ENCODE peak calls at places on chromosomes 3 and 15, in nine cellular contexts. B, O, P, Q, Y, W, M, V and E are unnamed samples.

GRCh38 chr3:43473228-43473627 is 148.6 kb downstream of the ANO10 start:
- ATAC-seq in W (no peak), M (no peak), Y (no peak), P (no peak), Q (no peak), V (no peak), B (no peak), O (no peak), E (no peak)

GRCh38 chr15:57235865-57236264 is 140.4 kb upstream of the CGNL1 start:
- ATAC-seq in B (no peak), P (peak; percentile 57), Y (no peak), W (no peak), M (peak; percentile 77), O (no peak), V (no peak), Q (no peak), E (no peak)

GRCh38 chr15:74060251-74060650 is 22.1 kb downstream of the GOLGA6A start:
- ATAC-seq in O (no peak), Y (no peak), M (no peak), V (no peak), B (no peak), W (no peak), P (no peak), Q (no peak), E (no peak)

GRCh38 chr3:156349111-156349510 is 205.8 kb downstream of the SSR3 start:
- ATAC-seq in V (no peak), O (no peak), Q (no peak), P (no peak), M (no peak), B (no peak), W (no peak), Y (peak; percentile 53), E (no peak)

GRCh38 chr3:77251136-77251535 is 211.2 kb downstream of the ROBO2 start:
- ATAC-seq in B (no peak), Q (no peak), W (no peak), Y (no peak), P (no peak), M (no peak), O (no peak), V (no peak), E (no peak)

GRCh38 chr3:109275702-109276293 is 40.5 kb downstream of the DPPA2 start:
- ATAC-seq in P (peak; percentile 70), Q (no peak), W (no peak), M (peak; percentile 81), V (peak; percentile 31), B (peak; percentile 84), O (no peak), Y (peak; percentile 97), E (no peak)

GRCh38 chr3:71447197-71447596 is 136.3 kb downstream of the FOXP1 start:
- ATAC-seq in B (no peak), W (no peak), Q (peak; percentile 92), V (no peak), P (no peak), O (no peak), M (no peak), Y (peak; percentile 82), E (no peak)

GRCh38 chr15:49331951-49332350 is 91.1 kb upstream of the FGF7 start:
- ATAC-seq in W (no peak), M (no peak), V (no peak), Y (no peak), P (peak; percentile 40), B (no peak), O (no peak), Q (no peak), E (no peak)

GRCh38 chr3:18609184-18609583 is 184.0 kb upstream of the SATB1 start:
- ATAC-seq in W (no peak), V (no peak), Q (no peak), Y (peak; percentile 21), P (no peak), B (no peak), O (no peak), M (no peak), E (no peak)

GRCh38 chr15:81256916-81257315 is 60.2 kb downstream of the IL16 start:
- ATAC-seq in O (no peak), M (peak; percentile 46), W (peak; percentile 56), B (peak; percentile 68), Q (no peak), P (peak; percentile 81), Y (peak; percentile 47), V (no peak), E (no peak)

GRCh38 chr3:150351398-150351797 is 56.7 kb upstream of the TSC22D2 start:
- ATAC-seq in O (no peak), P (no peak), M (no peak), Y (no peak), V (no peak), B (no peak), W (no peak), Q (no peak), E (no peak)

GRCh38 chr3:187976361-187976900 is 177.5 kb upstream of the LPP start:
- ATAC-seq in P (no peak), V (no peak), B (no peak), O (no peak), M (no peak), Q (no peak), Y (no peak), W (no peak), E (no peak)

GRCh38 chr15:66588537-66588936 is 22.7 kb upstream of the LCTL start:
- ATAC-seq in Y (no peak), W (no peak), B (peak; percentile 79), M (peak; percentile 79), P (no peak), Q (no peak), O (no peak), V (peak; percentile 84), E (no peak)

GRCh38 chr15:99187886-99188285 is 61.5 kb downstream of the TTC23 start:
- ATAC-seq in W (no peak), M (no peak), V (no peak), Q (no peak), P (no peak), B (no peak), Y (no peak), O (no peak), E (no peak)

GRCh38 chr15:25838871-25839195 is 24.3 kb downstream of the ATP10A start:
- ATAC-seq in O (no peak), V (no peak), P (no peak), M (no peak), W (no peak), Y (no peak), B (no peak), Q (no peak), E (no peak)

GRCh38 chr3:12705374-12705926 is 41.5 kb upstream of the RAF1 start:
- ATAC-seq in P (no peak), W (peak; percentile 51), M (no peak), O (no peak), B (no peak), V (no peak), Q (no peak), Y (no peak), E (no peak)

GRCh38 chr15:70023769-70024491 is 73.8 kb downstream of the TLE3 start:
- ATAC-seq in B (no peak), P (peak; percentile 40), Q (peak; percentile 85), W (peak; percentile 79), M (no peak), O (peak; percentile 57), V (no peak), Y (peak; percentile 81), E (peak; percentile 91)

GRCh38 chr3:30553641-30554316 is 52.6 kb upstream of the TGFBR2 start:
- ATAC-seq in W (no peak), Y (no peak), V (no peak), P (peak; percentile 70), B (no peak), M (peak; percentile 60), O (no peak), Q (no peak), E (no peak)

GRCh38 chr15:101183226-101183925 is 68.5 kb downstream of the CHSY1 start:
- ATAC-seq in P (peak; percentile 25), O (no peak), Q (no peak), V (no peak), M (no peak), W (peak; percentile 22), B (no peak), Y (peak; percentile 42), E (no peak)

DNA sequence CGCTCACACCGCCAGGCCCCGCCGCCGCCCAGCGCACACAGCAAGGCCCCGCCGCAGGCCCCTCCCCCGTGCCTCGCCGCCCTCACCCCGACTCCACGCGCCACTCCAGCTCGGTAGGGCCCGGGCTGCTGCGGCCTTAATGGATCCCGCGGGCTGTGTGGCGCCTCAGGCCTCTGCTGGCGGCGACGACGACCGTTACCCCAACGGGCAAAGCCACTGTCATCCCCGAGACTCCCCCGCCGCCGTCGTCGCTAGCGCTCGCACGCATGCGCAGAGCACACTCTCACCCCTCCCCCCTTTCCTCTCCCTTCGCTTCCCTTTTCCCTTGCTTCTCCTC is at the start of gene MSL2:
- ATAC-seq in P (peak; percentile 81), Q (peak; percentile 72), O (peak; percentile 50), Y (peak; percentile 58), B (no peak), M (no peak), V (no peak), W (peak; percentile 37), E (peak; percentile 54)
- TF ChIP-seq POLR2A in P (peak; percentile 84), Q (peak; percentile 72), O (no peak), Y (peak; percentile 34), B (peak; percentile 42), M (peak; percentile 56), V (peak; percentile 74), W (no peak), E (peak; percentile 53)

GRCh38 chr3:50612234-50612972 is 829 bp upstream of the CISH start:
- ATAC-seq in Q (peak; percentile 8), O (no peak), M (peak; percentile 39), B (peak; percentile 18), W (no peak), Y (no peak), P (no peak), V (peak; percentile 8), E (no peak)
- TF ChIP-seq POLR2A in Q (peak; percentile 50), O (no peak), M (no peak), B (no peak), W (no peak), Y (no peak), P (no peak), V (no peak), E (no peak)

DNA sequence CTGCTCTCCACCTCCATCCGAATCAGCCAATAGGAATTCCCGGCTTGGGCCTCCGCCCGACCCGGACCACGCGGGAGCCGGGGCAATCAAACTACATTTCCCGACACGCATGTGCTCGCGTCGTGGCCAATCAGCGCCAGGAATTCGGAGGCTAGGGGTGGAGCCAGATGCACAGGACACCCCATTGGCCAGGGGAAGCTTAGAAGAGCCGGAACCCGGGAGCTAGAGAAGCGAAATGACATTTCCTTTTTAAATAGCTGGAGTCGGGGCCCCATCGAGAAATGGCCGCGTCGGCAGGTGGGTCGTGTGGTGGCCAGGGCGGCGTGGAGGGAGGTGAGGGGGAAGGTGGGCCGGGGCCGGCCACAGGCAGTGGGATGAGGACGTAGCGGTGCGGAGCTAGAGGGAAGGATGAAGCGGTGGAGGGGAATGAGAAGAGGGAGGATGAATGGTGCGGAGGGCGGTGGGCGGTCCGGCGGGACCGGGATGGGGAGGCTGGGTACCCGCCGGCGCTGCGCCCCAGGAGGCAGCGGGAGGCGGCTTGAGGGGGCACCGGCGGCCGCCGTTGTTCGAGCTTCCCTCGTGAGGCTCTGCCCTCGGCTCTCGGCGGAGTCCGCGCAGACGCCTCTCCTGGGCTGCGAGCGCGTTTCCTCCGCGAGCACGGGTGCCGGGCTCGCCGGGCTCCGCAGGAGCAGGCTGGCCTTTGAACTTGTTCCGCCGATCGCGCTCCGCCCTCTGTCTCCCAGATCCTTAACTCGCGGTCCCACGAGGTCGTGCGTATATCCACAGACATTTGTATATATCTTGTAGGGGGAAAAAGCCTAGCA is at the start of gene KBTBD8:
- ATAC-seq in M (peak; percentile 99), W (peak; percentile 100), B (peak; percentile 98), P (peak; percentile 99), O (peak; percentile 99), Q (peak; percentile 96), Y (peak; percentile 98), V (peak; percentile 93), E (peak; percentile 99)
- TF ChIP-seq POLR2A in M (peak; percentile 25), W (no peak), B (no peak), P (peak; percentile 78), O (peak; percentile 65), Q (peak; percentile 48), Y (peak; percentile 60), V (peak; percentile 74), E (peak; percentile 19)

GRCh38 chr3:9912294-9912935 is 4.5 kb upstream of the IL17RC start:
- ATAC-seq in Y (peak; percentile 13), O (no peak), W (no peak), Q (no peak), V (no peak), P (no peak), M (no peak), B (no peak), E (no peak)
- TF ChIP-seq POLR2A in Y (no peak), O (no peak), W (no peak), Q (no peak), V (no peak), P (no peak), M (no peak), B (no peak), E (no peak)